ENCODE peak calls at places on chromosomes 12 and 14, in four cellular contexts. Z is SK-N-SH, B is GM12878, Q is HepG2. Y is an unnamed sample.

GRCh38 chr12:26233620-26234019 is 38.2 kb downstream of the SSPN start:
- DNase-seq in Z (no peak), B (no peak), Q (no peak), Y (no peak)

GRCh38 chr14:97395068-97395467 is 597.9 kb downstream of the VRK1 start:
- DNase-seq in Z (no peak), B (no peak), Q (no peak), Y (no peak)

GRCh38 chr12:108525681-108526080 is 10.6 kb downstream of the FICD start:
- DNase-seq in Z (no peak), B (no peak), Q (no peak), Y (no peak)

GRCh38 chr14:69287096-69287991 is 27.4 kb downstream of the GALNT16 start:
- DNase-seq in Z (peak), B (no peak), Q (peak), Y (no peak)

GRCh38 chr12:94147377-94147990 is 893 bp upstream of the PLXNC1 start:
- DNase-seq in Z (no peak), B (no peak), Q (no peak), Y (no peak)

GRCh38 chr12:75632452-75632851 is 121.0 kb upstream of the KRR1 start:
- DNase-seq in Z (no peak), B (no peak), Q (no peak), Y (no peak)

GRCh38 chr14:101504096-101504948 is 57.0 kb upstream of the DIO3 start:
- DNase-seq in Z (no peak), B (no peak), Q (no peak), Y (no peak)

GRCh38 chr14:21039585-21040369 is 2.4 kb upstream of the RNASE7 start:
- DNase-seq in Z (peak), B (no peak), Q (peak), Y (no peak)

GRCh38 chr14:76015668-76016067 is 30.1 kb downstream of the IFT43 start:
- DNase-seq in Z (no peak), B (peak), Q (no peak), Y (no peak)

GRCh38 chr12:27437839-27438238 is 8.7 kb upstream of the SMCO2 start:
- DNase-seq in Z (no peak), B (no peak), Q (no peak), Y (no peak)

GRCh38 chr14:89673499-89674225 is 256.6 kb upstream of the FOXN3 start:
- DNase-seq in Z (no peak), B (no peak), Q (no peak), Y (no peak)

GRCh38 chr14:99562848-99563748 is 40.9 kb downstream of the CCDC85C start:
- DNase-seq in Z (peak), B (no peak), Q (peak), Y (no peak)

GRCh38 chr12:121427556-121428055 is 27.7 kb downstream of the RNF34 start:
- DNase-seq in Z (no peak), B (no peak), Q (no peak), Y (no peak)

GRCh38 chr14:63544641-63545234 is 1.6 kb upstream of the PPP2R5E start:
- DNase-seq in Z (peak), B (no peak), Q (no peak), Y (no peak)

GRCh38 chr12:51242896-51243295 is 4.3 kb downstream of the DAZAP2 start:
- DNase-seq in Z (no peak), B (no peak), Q (no peak), Y (no peak)
- H3K4me3 ChIP-seq in Z (no peak), B (no peak), Q (no peak), Y (no peak)

GRCh38 chr12:1798734-1799067 is 21.7 kb upstream of the LRTM2 start:
- DNase-seq in Z (peak), B (no peak), Q (no peak), Y (no peak)
- TF ChIP-seq SIN3A in Z (no peak), B (no peak), Q (no peak), Y (no peak)

GRCh38 chr12:40618621-40619020 is 73.6 kb upstream of the CNTN1 start:
- DNase-seq in Z (no peak), B (no peak), Q (no peak), Y (no peak)
- TF ChIP-seq REST in Z (no peak), B (no peak), Q (no peak), Y (no peak)

GRCh38 chr12:114403690-114404450 is 2.1 kb downstream of the TBX5 start:
- DNase-seq in Z (no peak), B (no peak), Q (no peak), Y (no peak)

GRCh38 chr12:114406326-114407033 is 536 bp upstream of the TBX5 start:
- DNase-seq in Z (no peak), B (no peak), Q (no peak), Y (no peak)

GRCh38 chr12:114404451-114405198 is 1.3 kb downstream of the TBX5 start:
- DNase-seq in Z (no peak), B (no peak), Q (no peak), Y (no peak)

GRCh38 chr12:114405449-114406271 is at the start of gene TBX5:
- DNase-seq in Z (no peak), B (no peak), Q (no peak), Y (no peak)

GRCh38 chr12:114405199-114405448 is 820 bp downstream of the TBX5 start:
- DNase-seq in Z (no peak), B (no peak), Q (no peak), Y (no peak)
- H3K4me3 ChIP-seq in Z (no peak), B (no peak), Q (no peak), Y (no peak)

GRCh38 chr12:84408936-84409335 is 503.7 kb downstream of the SLC6A15 start:
- DNase-seq in Z (no peak), B (no peak), Q (no peak), Y (no peak)
- TF ChIP-seq SIN3A in Z (no peak), B (no peak), Q (no peak), Y (no peak)